ENCODE peak calls at places on chromosomes 3 and 15, in four cellular contexts. B is GM06990; Y is A673; O is effector memory CD4-positive, alpha-beta T cell. H is an unnamed sample. For H3K27me3 and H3K36me3, the result is how much of the 10 kb centered on the place peaks cover.

GRCh38 chr3:36258381-36258780 is 121.9 kb upstream of the STAC start:
- DNase-seq in B (no peak), Y (no peak), O (no peak), H (no peak)

GRCh38 chr15:34987982-34988873 is at the start of gene ZNF770:
- DNase-seq in B (peak), Y (peak), O (peak), H (peak)

GRCh38 chr3:1191061-1191460 is 98.2 kb downstream of the CNTN6 start:
- DNase-seq in B (no peak), Y (no peak), O (no peak), H (no peak)

GRCh38 chr3:33218446-33219174 is at the start of gene SUSD5:
- DNase-seq in B (peak), Y (peak), O (no peak), H (peak)

GRCh38 chr3:4776980-4777581 is 202.2 kb upstream of the BHLHE40 start:
- DNase-seq in B (peak), Y (no peak), O (no peak), H (no peak)

GRCh38 chr3:197953881-197954280 is 3.9 kb downstream of the RPL35A start:
- DNase-seq in B (no peak), Y (no peak), O (no peak), H (no peak)

GRCh38 chr3:34012102-34012461 is 213.7 kb downstream of the PDCD6IP start:
- DNase-seq in B (no peak), Y (peak), O (no peak), H (no peak)

GRCh38 chr3:166284994-166285393 is 447.8 kb upstream of the BCHE start:
- DNase-seq in B (no peak), Y (no peak), O (no peak), H (no peak)

GRCh38 chr15:98547741-98548166 is 100.6 kb upstream of the IGF1R start:
- DNase-seq in B (no peak), Y (peak), O (no peak), H (peak)

GRCh38 chr3:11288786-11289637 is 16.8 kb downstream of the ATG7 start:
- DNase-seq in B (peak), Y (peak), O (no peak), H (no peak)
- H3K4me3 ChIP-seq in B (peak), Y (peak), O (no peak), H (no peak)

DNA sequence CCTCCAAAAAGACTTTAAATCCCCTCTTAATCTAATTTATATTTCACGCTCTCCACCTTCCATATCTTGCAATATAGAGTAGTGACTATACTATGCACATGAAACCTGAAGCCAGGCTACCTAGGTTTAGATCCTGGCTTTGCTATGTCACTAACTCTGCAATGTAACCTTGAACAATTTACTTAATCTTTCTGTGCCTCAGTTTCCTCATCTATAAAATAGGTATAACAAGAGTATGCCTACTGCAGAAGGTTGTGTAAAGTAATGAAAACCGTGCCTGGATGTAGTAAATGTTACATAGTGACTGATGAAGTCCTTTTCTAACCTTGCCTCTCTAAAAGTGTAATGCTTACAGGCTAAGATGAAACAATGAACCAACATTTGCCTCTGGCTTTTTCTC is 18.5 kb downstream of the HERC1 start:
- DNase-seq in B (no peak), Y (no peak), O (no peak), H (no peak)
- H3K27me3 ChIP-seq in B (under half), Y (under half), O (under half), H (under half)

GRCh38 chr15:57540736-57541135 is 51.0 kb upstream of the MYZAP start:
- DNase-seq in B (peak), Y (no peak), O (no peak), H (no peak)
- H3K36me3 ChIP-seq in B (under half), Y (under half), O (under half), H (under half)

GRCh38 chr3:143413372-143413771 is 293.8 kb downstream of the CHST2 start:
- DNase-seq in B (no peak), Y (no peak), O (no peak), H (no peak)

GRCh38 chr3:143412084-143412483 is 292.5 kb downstream of the CHST2 start:
- DNase-seq in B (no peak), Y (no peak), O (no peak), H (no peak)

GRCh38 chr3:143418391-143418790 is 298.8 kb downstream of the CHST2 start:
- DNase-seq in B (no peak), Y (no peak), O (no peak), H (no peak)

GRCh38 chr3:143416229-143416628 is 296.7 kb downstream of the CHST2 start:
- DNase-seq in B (no peak), Y (no peak), O (no peak), H (no peak)

DNA sequence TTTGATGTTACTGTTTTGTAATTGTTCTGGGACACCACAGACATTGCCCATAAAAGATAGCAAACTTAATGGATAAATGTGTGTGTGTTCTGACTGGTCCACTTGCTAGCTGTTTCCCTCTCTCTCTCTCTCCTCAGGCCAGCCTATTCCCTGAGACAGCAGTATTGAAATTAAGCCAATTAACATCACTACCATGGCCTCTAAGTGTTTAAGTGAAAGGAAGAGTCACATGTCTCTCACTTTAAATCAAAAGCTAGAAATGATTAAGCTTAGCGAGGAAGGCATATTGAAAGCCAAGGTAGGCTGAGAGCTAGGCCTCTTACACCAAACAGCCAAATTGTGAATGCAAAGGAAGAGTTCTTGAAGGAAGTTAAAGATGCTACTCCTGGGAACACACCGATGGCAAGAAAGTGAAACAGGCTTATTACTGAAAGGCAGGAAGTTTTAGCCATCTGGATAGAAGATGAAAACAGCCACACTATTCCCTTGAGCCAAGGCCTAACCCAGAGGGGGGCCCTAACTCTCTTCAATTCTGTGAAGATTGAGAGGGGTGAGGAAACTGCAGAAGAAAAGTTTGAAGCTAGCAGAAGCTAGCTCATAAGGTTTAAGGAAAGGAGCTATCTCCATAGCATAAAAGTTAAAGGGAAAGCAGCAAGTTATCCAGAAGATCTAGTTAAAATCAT is 295.1 kb downstream of the CHST2 start:
- DNase-seq in B (no peak), Y (no peak), O (no peak), H (no peak)
- H3K4me3 ChIP-seq in B (no peak), Y (no peak), O (no peak), H (no peak)

DNA sequence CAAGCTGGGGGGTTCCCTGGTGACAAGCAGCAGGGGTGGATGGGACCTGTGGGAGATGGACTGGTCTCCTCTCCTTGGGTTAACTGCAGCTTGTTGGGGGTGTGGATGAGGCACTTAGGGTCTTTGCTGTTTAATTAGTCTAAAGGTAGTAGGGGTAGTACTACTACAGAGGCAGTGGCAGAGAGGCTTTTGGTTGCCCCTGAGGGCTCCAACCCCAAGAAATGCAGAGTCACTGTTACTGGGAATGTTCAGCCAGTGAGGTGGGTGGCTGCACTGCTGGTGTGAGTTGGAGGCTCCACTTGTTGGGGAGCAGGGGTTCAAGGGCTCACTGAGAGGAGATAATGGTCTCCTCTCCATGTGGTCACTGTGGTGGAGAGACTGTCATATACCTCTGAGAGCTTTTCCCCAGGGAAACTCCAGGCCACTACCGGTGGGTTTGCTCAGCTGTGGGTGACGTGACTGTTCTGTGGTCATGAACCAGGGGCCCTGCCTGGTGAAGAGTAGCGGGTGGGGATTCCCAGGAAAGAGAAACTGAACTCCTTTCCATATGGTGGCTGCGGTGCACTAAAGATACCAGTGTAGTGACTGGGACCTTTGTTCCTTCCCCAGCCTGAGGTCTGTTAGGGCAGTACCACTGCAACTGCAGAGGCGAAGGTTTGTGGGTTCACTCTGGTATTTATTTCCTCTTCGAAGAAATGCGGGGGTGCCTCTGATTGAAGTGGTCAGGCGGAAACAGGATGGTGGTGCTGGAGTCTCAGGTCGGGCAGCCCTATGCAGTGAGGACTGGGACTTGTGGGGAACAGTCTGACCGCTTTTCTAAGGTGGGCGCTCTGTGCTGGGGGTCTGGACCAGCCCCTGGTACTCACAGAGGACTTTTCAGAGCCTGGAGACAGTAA is 68.9 kb upstream of the TNFSF10 start:
- DNase-seq in B (peak), Y (no peak), O (peak), H (no peak)
- H3K27me3 ChIP-seq in B (under half), Y (under half), O (under half), H (under half)

GRCh38 chr3:157148123-157148889 is 11.6 kb downstream of the CCNL1 start:
- DNase-seq in B (no peak), Y (no peak), O (no peak), H (no peak)

GRCh38 chr3:157147099-157147803 is 12.7 kb downstream of the CCNL1 start:
- DNase-seq in B (no peak), Y (no peak), O (no peak), H (no peak)

GRCh38 chr3:157151627-157152026 is 8.3 kb downstream of the CCNL1 start:
- DNase-seq in B (no peak), Y (no peak), O (no peak), H (no peak)

GRCh38 chr3:157151151-157151550 is 8.8 kb downstream of the CCNL1 start:
- DNase-seq in B (no peak), Y (no peak), O (no peak), H (no peak)

DNA sequence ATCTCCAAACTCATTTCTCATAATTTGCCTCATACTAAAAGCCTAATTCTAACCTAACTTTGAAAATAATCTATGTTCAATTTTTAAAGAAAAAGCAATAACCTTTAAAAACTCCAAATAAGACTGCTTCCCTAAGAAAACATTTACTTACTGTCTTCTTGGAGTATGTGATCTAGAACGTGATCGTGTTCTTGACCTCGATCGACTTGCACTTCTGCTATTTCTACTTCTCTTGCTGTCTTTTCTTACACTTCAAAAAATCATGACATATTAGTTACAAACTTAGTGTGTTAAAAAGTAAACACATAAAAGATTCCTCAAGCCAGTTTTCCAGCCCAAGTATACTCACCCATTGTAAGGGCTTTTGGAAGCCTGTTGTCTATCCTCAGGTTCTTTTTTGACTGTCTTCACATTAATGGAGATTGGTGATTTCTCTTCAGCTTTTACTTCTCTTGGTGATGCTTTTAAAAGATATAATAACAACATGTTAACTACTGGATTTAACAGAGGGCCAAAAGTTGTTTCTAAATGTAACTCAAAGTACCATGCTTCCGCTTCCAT is 10.7 kb downstream of the CCNL1 start:
- DNase-seq in B (no peak), Y (no peak), O (no peak), H (no peak)
- H3K36me3 ChIP-seq in B (under half), Y (half or more), O (half or more), H (half or more)

GRCh38 chr3:13617981-13618380 is 69.1 kb downstream of the FBLN2 start:
- DNase-seq in B (no peak), Y (no peak), O (no peak), H (no peak)

GRCh38 chr3:13616359-13616758 is 67.4 kb downstream of the FBLN2 start:
- DNase-seq in B (no peak), Y (no peak), O (no peak), H (no peak)

GRCh38 chr3:13618836-13619235 is 69.9 kb downstream of the FBLN2 start:
- DNase-seq in B (no peak), Y (no peak), O (no peak), H (peak)

GRCh38 chr3:13615019-13615528 is 66.1 kb downstream of the FBLN2 start:
- DNase-seq in B (no peak), Y (no peak), O (no peak), H (no peak)

DNA sequence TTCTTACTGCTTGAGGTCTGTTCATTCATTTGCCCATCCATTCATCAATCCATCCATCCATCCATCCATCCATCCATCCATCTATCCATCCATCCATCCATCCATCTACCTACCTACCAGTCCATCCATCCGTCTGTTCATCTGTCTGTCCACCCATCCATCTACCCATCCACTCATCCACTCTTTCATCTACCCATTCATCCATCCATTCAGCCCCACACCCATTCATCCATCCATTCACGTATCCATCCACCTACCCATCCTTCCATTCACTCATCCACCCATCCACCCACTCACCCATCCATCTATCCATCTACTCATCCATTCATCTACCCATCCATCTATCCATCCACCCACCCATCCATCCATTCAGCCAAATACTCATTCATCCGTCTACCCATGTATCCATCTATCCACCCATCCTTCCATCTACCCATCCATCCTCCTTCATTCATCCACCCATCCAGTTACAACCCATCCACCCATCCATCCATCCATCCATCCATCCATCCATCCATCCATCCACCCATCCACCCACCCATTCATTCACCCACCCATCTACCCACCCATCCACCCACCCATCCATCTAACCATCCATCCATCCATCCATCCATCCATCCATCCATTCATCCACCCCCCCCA is 68.3 kb downstream of the FBLN2 start:
- DNase-seq in B (no peak), Y (no peak), O (no peak), H (no peak)
- H3K4me3 ChIP-seq in B (no peak), Y (no peak), O (no peak), H (no peak)

GRCh38 chr3:127538569-127538968 is 52.0 kb downstream of the TPRA1 start:
- DNase-seq in B (no peak), Y (no peak), O (no peak), H (no peak)
- H3K27me3 ChIP-seq in B (under half), Y (under half), O (under half), H (under half)

GRCh38 chr15:43071451-43071850 is 34.4 kb downstream of the UBR1 start:
- DNase-seq in B (no peak), Y (no peak), O (no peak), H (no peak)

GRCh38 chr15:43070249-43070648 is 35.6 kb downstream of the UBR1 start:
- DNase-seq in B (no peak), Y (no peak), O (no peak), H (no peak)

GRCh38 chr15:43067717-43068461 is 37.9 kb downstream of the UBR1 start:
- DNase-seq in B (no peak), Y (no peak), O (no peak), H (peak)

GRCh38 chr15:43070893-43071292 is 34.9 kb downstream of the UBR1 start:
- DNase-seq in B (no peak), Y (no peak), O (no peak), H (no peak)
- H3K36me3 ChIP-seq in B (under half), Y (half or more), O (under half), H (under half)